ENCODE peak calls at places on chromosomes 4 and X, in five cellular contexts. X, C, K, Z and B are unnamed samples.
A peak's percentile ranks its signal among the peaks of the same experiment; 100 is the strongest.

GRCh38 chrX:13366698-13367097 is 46.8 kb upstream of the ATXN3L start:
- DNase-seq in X (no peak), C (no peak), K (no peak), Z (no peak), B (no peak)

GRCh38 chr4:154018659-154019058 is 229.8 kb upstream of the SFRP2 start:
- DNase-seq in X (no peak), C (no peak), K (no peak), Z (peak; percentile 80), B (no peak)

GRCh38 chr4:53583513-53583912 is 7.8 kb downstream of the LNX1 start:
- DNase-seq in X (no peak), C (no peak), K (no peak), Z (no peak), B (no peak)

GRCh38 chrX:49106930-49107329 is 16.6 kb downstream of the GPKOW start:
- DNase-seq in X (peak; percentile 67), C (no peak), K (no peak), Z (peak; percentile 47), B (no peak)

GRCh38 chr4:70705146-70705855 is 16.5 kb upstream of the RUFY3 start:
- DNase-seq in X (peak; percentile 84), C (peak; percentile 44), K (peak; percentile 81), Z (peak; percentile 89), B (peak; percentile 65)

GRCh38 chr4:151624606-151625565 is 135.9 kb downstream of the GATB start:
- DNase-seq in X (no peak), C (no peak), K (no peak), Z (no peak), B (no peak)

GRCh38 chrX:39275500-39276068 is 474.3 kb downstream of the MID1IP1 start:
- DNase-seq in X (no peak), C (no peak), K (no peak), Z (no peak), B (no peak)

GRCh38 chrX:77447339-77448149 is at the start of gene FGF16:
- DNase-seq in X (peak; percentile 24), C (no peak), K (no peak), Z (peak; percentile 48), B (no peak)

GRCh38 chrX:20796450-20796849 is 529.7 kb upstream of the RPS6KA3 start:
- DNase-seq in X (no peak), C (no peak), K (no peak), Z (no peak), B (no peak)

GRCh38 chr4:13938299-13938698 is 310.8 kb upstream of the BOD1L1 start:
- DNase-seq in X (no peak), C (no peak), K (no peak), Z (no peak), B (no peak)

GRCh38 chr4:2303686-2304320 is 41.9 kb upstream of the MXD4 start:
- DNase-seq in X (no peak), C (peak; percentile 7), K (no peak), Z (no peak), B (no peak)

GRCh38 chrX:47144626-47145407 is at the start of the genes NDUFB11 and RBM10:
- DNase-seq in X (peak; percentile 96), C (peak; percentile 93), K (peak; percentile 93), Z (peak; percentile 95), B (peak; percentile 95)

GRCh38 chr4:78059524-78059889 is 2.4 kb downstream of the FRAS1 start:
- DNase-seq in X (peak; percentile 90), C (peak; percentile 21), K (no peak), Z (peak; percentile 87), B (no peak)

GRCh38 chr4:29770627-29771026 is 949.5 kb upstream of the PCDH7 start:
- DNase-seq in X (no peak), C (no peak), K (no peak), Z (no peak), B (no peak)

GRCh38 chr4:99856166-99856565 is 38.1 kb downstream of the LAMTOR3 start:
- DNase-seq in X (peak; percentile 77), C (no peak), K (no peak), Z (no peak), B (peak; percentile 64)

GRCh38 chrX:23954396-23954795 is 46.6 kb downstream of the CXorf58 start:
- DNase-seq in X (no peak), C (no peak), K (no peak), Z (peak; percentile 32), B (no peak)

GRCh38 chrX:110786486-110786885 is 9.1 kb downstream of the CHRDL1 start:
- DNase-seq in X (peak; percentile 38), C (no peak), K (no peak), Z (no peak), B (no peak)

GRCh38 chr4:47075241-47075640 is 43.9 kb downstream of the GABRB1 start:
- DNase-seq in X (peak; percentile 70), C (no peak), K (no peak), Z (no peak), B (no peak)

GRCh38 chr4:182338731-182339130 is 95.5 kb downstream of the TENM3 start:
- DNase-seq in X (peak; percentile 2), C (no peak), K (no peak), Z (no peak), B (no peak)

GRCh38 chr4:174332741-174333493 is 49.2 kb downstream of the CEP44 start:
- DNase-seq in X (peak; percentile 18), C (no peak), K (no peak), Z (no peak), B (no peak)

GRCh38 chrX:53688300-53688699 is 1.8 kb upstream of the HUWE1 start:
- DNase-seq in X (no peak), C (no peak), K (no peak), Z (no peak), B (no peak)

GRCh38 chr4:66097271-66097670 is 427.0 kb upstream of the EPHA5 start:
- DNase-seq in X (no peak), C (no peak), K (no peak), Z (no peak), B (no peak)

GRCh38 chrX:18931972-18932371 is 51.9 kb downstream of the PHKA2 start:
- DNase-seq in X (peak; percentile 53), C (no peak), K (no peak), Z (peak; percentile 70), B (no peak)

GRCh38 chr4:122555216-122555615 is 65.7 kb downstream of the IL21 start:
- DNase-seq in X (no peak), C (no peak), K (no peak), Z (no peak), B (no peak)

GRCh38 chr4:37737456-37737855 is 51.3 kb upstream of the RELL1 start:
- DNase-seq in X (peak; percentile 69), C (no peak), K (no peak), Z (no peak), B (no peak)

GRCh38 chr4:8778301-8778700 is 93.3 kb downstream of the HMX1 start:
- DNase-seq in X (no peak), C (no peak), K (no peak), Z (no peak), B (no peak)

GRCh38 chr4:186149872-186150271 is 41.5 kb upstream of the CYP4V2 start:
- DNase-seq in X (no peak), C (no peak), K (no peak), Z (peak; percentile 65), B (no peak)

GRCh38 chr4:54575919-54576318 is 81.8 kb upstream of the KIT start:
- DNase-seq in X (no peak), C (no peak), K (no peak), Z (no peak), B (no peak)

GRCh38 chr4:1792832-1793495 is at the start of gene FGFR3:
- DNase-seq in X (peak; percentile 53), C (no peak), K (no peak), Z (peak; percentile 85), B (no peak)

GRCh38 chrX:20060961-20061868 is 55.5 kb downstream of the MAP7D2 start:
- DNase-seq in X (no peak), C (no peak), K (peak; percentile 85), Z (no peak), B (no peak)

GRCh38 chr4:104416725-104417363 is 77.8 kb downstream of the CXXC4 start:
- DNase-seq in X (no peak), C (no peak), K (no peak), Z (peak; percentile 58), B (no peak)

GRCh38 chr4:33302298-33302697 is 2582.1 kb downstream of the PCDH7 start:
- DNase-seq in X (no peak), C (no peak), K (no peak), Z (no peak), B (no peak)

DNA sequence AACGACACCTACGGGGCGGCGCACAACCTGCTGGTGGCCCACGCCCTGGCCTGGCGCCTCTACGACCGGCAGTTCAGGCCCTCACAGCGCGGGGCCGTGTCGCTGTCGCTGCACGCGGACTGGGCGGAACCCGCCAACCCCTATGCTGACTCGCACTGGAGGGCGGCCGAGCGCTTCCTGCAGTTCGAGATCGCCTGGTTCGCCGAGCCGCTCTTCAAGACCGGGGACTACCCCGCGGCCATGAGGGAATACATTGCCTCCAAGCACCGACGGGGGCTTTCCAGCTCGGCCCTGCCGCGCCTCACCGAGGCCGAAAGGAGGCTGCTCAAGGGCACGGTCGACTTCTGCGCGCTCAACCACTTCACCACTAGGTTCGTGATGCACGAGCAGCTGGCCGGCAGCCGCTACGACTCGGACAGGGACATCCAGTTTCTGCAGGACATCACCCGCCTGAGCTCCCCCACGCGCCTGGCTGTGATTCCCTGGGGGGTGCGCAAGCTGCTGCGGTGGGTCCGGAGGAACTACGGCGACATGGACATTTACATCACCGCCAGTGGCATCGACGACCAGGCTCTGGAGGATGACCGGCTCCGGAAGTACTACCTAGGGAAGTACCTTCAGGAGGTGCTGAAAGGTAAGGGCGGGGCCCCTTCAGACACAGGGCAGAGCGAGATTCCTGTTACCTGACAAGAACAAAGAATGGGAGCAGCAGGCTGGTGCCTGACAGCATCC is 11.7 kb downstream of the RPL9 start:
- DNase-seq in X (peak; percentile 74), C (peak; percentile 29), K (peak; percentile 92), Z (peak; percentile 49), B (peak; percentile 61)
- TF ChIP-seq CTCF in X (peak; percentile 28), C (no peak), K (peak; percentile 51), Z (no peak), B (no peak)

GRCh38 chr4:148441986-148442829 is at the start of gene NR3C2:
- DNase-seq in X (peak; percentile 99), C (peak; percentile 99), K (peak; percentile 99), Z (peak; percentile 98), B (peak; percentile 98)
- TF ChIP-seq CTCF in X (no peak), C (no peak), K (no peak), Z (no peak), B (no peak)

DNA sequence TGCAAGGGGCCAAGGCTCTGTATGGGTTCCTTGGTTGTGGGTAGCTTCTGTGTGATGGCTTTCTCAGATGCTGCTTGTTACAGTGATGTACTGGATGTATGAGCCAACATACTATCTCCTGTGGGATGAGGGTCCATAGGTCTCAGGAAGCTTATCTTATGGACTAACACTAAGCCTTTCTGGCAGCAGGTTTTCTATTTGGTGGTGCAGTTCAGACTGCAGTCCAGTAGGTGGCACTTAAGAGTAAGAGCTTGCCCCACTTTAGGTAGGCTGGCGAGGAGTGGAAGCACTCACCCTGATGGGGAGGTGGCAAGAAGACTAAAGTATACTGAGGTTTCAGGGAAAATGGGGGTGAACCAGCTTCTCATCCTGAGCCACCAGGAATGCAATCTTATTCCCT is 306.7 kb upstream of the MAOA start:
- DNase-seq in X (peak; percentile 15), C (no peak), K (no peak), Z (peak; percentile 62), B (no peak)
- TF ChIP-seq CTCF in X (peak; percentile 48), C (no peak), K (peak; percentile 21), Z (peak; percentile 70), B (peak; percentile 56)

GRCh38 chr4:86791126-86791525 is 58.1 kb downstream of the SLC10A6 start:
- DNase-seq in X (no peak), C (no peak), K (no peak), Z (peak; percentile 3), B (no peak)
- TF ChIP-seq CTCF in X (no peak), C (no peak), K (no peak), Z (peak; percentile 4), B (no peak)

GRCh38 chrX:143340190-143340589 is 177.1 kb downstream of the SPANXN3 start:
- DNase-seq in X (no peak), C (no peak), K (no peak), Z (no peak), B (no peak)
- TF ChIP-seq CTCF in X (no peak), C (no peak), K (no peak), Z (peak; percentile 34), B (no peak)